ENCODE peak calls at places on chromosome 2, in eight cellular contexts. H, U, L, T, M, A, I and W are unnamed samples.

GRCh38 chr2:69306897-69307695 is 79.9 kb downstream of the GFPT1 start:
- DNase-seq in T (peak; percentile 90), U (peak; percentile 92), I (peak; percentile 93), H (peak; percentile 91), M (peak; percentile 93), L (peak; percentile 92), A (no peak), W (peak; percentile 45)

GRCh38 chr2:161844845-161845244 is 220.6 kb downstream of the SLC4A10 start:
- DNase-seq in U (no peak), A (no peak), M (no peak), L (no peak), I (no peak), T (no peak), H (no peak), W (no peak)

GRCh38 chr2:128451636-128452411 is 133.2 kb upstream of the HS6ST1 start:
- DNase-seq in H (no peak), T (peak; percentile 1), M (no peak), A (no peak), L (no peak), U (peak; percentile 39), I (peak; percentile 33), W (no peak)

GRCh38 chr2:29009711-29010677 is 28.9 kb downstream of the TOGARAM2 start:
- DNase-seq in L (no peak), A (no peak), U (no peak), M (no peak), H (peak; percentile 47), I (no peak), T (no peak), W (no peak)

GRCh38 chr2:53234548-53234903 is 533.1 kb upstream of the CHAC2 start:
- DNase-seq in A (no peak), I (no peak), M (no peak), H (no peak), T (peak; percentile 33), L (no peak), U (no peak), W (no peak)

GRCh38 chr2:241798631-241799521 is 10.1 kb upstream of the NEU4 start:
- DNase-seq in U (peak; percentile 61), A (no peak), T (no peak), I (peak; percentile 58), H (peak; percentile 49), M (peak; percentile 28), L (peak; percentile 9), W (no peak)

GRCh38 chr2:20224716-20225293 is at the start of gene SDC1:
- DNase-seq in H (peak; percentile 71), U (no peak), T (peak; percentile 84), A (no peak), M (peak; percentile 96), L (peak; percentile 68), I (peak; percentile 63), W (no peak)

GRCh38 chr2:64485961-64486360 is 32.0 kb downstream of the LGALSL start:
- DNase-seq in A (no peak), U (no peak), M (no peak), I (peak; percentile 64), H (peak; percentile 63), L (no peak), T (no peak), W (no peak)

GRCh38 chr2:188142636-188143035 is 149.0 kb upstream of the GULP1 start:
- DNase-seq in M (no peak), H (no peak), A (no peak), T (no peak), I (no peak), L (no peak), U (no peak), W (no peak)

GRCh38 chr2:65790676-65790935 is 358.2 kb upstream of the SPRED2 start:
- DNase-seq in H (no peak), A (no peak), T (peak; percentile 45), L (no peak), U (no peak), I (no peak), M (no peak), W (no peak)

GRCh38 chr2:142131016-142131714 is at the start of gene LRP1B:
- DNase-seq in T (peak; percentile 63), I (peak; percentile 62), M (peak; percentile 40), U (no peak), A (no peak), L (peak; percentile 19), H (peak; percentile 46), W (no peak)

GRCh38 chr2:80105020-80105419 is 199.5 kb downstream of the LRRTM1 start:
- DNase-seq in M (no peak), T (no peak), I (no peak), A (no peak), U (no peak), H (no peak), L (no peak), W (no peak)

GRCh38 chr2:219001577-219002394 is 8.6 kb upstream of the CRYBA2 start:
- DNase-seq in L (no peak), A (no peak), I (no peak), M (peak; percentile 50), T (peak; percentile 39), H (no peak), U (no peak), W (no peak)

GRCh38 chr2:197927994-197928393 is 123.6 kb downstream of the PLCL1 start:
- DNase-seq in A (no peak), U (no peak), M (no peak), T (no peak), I (no peak), H (no peak), L (no peak), W (no peak)

GRCh38 chr2:79702934-79703333 is 190.1 kb downstream of the CTNNA2 start:
- DNase-seq in I (no peak), H (no peak), A (no peak), L (no peak), U (no peak), T (no peak), M (no peak), W (no peak)

GRCh38 chr2:200811336-200812121 is at the start of gene BZW1:
- DNase-seq in T (peak; percentile 99), H (peak; percentile 98), M (peak; percentile 98), A (peak; percentile 95), U (peak; percentile 96), L (peak; percentile 98), I (peak; percentile 99), W (peak; percentile 82)

GRCh38 chr2:134208825-134209224 is 45.0 kb upstream of the MGAT5 start:
- DNase-seq in M (no peak), U (no peak), L (no peak), T (no peak), A (no peak), H (no peak), I (no peak), W (no peak)

DNA sequence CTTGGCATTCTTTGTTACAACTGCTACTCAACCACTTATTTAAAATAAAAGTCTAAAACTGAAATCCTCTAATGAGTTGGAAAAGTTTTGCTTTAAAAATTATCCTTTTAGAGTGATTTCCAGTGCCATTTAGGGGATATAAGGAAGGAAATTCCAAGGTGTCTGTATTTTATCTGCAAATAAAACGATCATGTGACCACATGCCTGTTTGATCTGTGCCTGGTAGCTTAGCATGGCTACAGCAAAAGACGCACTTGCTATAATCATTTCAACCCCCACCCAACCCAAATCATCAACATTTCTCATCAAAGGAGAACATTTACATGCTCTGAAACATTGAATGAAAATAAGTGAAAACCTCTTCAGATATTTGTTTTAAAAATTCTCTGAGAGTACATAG is 615.1 kb downstream of the IRS1 start:
- DNase-seq in M (no peak), U (no peak), L (no peak), A (no peak), I (no peak), H (no peak), T (no peak), W (no peak)
- H3K4me3 ChIP-seq in M (peak overlapping the region; percentile 40), U (no peak overlapping the region), L (no peak overlapping the region), A (no peak overlapping the region), I (no peak overlapping the region), H (no peak overlapping the region), T (no peak overlapping the region), W (no peak overlapping the region)

GRCh38 chr2:16252251-16252650 is 311.9 kb downstream of the MYCN start:
- DNase-seq in M (no peak), U (no peak), T (no peak), A (no peak), I (no peak), H (no peak), L (no peak), W (no peak)
- H3K4me1 ChIP-seq in M (no peaks in the 10 kb centered on the region), U (no peaks in the 10 kb centered on the region), T (peaks cover 22% of the 10 kb centered on the region), A (no peaks in the 10 kb centered on the region), I (no peaks in the 10 kb centered on the region), H (no peaks in the 10 kb centered on the region), L (peaks cover 10% of the 10 kb centered on the region), W (no peaks in the 10 kb centered on the region)

GRCh38 chr2:212294816-212295215 is 243.8 kb downstream of the ERBB4 start:
- DNase-seq in T (no peak), A (no peak), L (no peak), M (peak; percentile 4), H (no peak), I (no peak), U (no peak), W (no peak)
- H3K4me3 ChIP-seq in T (no peak overlapping the region), A (no peak overlapping the region), L (no peak overlapping the region), M (no peak overlapping the region), H (no peak overlapping the region), I (no peak overlapping the region), U (no peak overlapping the region), W (no peak overlapping the region)

DNA sequence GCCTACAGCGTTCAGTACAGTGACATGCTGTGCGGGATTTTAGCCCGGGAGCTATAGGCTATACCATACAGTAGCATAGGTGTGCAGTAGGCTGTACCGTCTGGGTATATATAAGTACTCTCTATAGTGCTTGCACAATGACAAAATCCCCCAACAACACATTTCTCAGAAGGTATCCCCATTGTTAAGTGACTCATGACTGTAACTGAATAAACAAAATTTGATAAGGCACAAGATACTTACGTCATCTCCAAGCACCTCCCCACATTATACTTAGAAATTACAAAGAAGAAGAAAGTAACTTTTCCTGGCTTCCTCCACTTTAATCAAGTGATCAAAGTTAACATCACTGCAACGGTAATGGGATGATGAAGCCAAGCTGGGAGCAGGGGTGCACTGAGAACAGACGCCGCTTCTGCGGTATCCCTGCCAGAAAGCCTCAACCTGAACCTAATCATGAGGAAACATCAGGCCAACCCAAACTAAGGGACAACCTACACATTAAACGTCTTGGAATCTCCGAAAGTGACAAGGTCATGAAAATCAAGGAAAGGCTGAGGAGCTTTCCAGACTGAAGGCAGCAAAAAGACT is 9.6 kb downstream of the TNS1 start:
- DNase-seq in A (no peak), L (no peak), H (no peak), I (no peak), U (no peak), T (no peak), M (no peak), W (no peak)
- H3K4me1 ChIP-seq in A (no peaks in the 10 kb centered on the region), L (peaks cover 36% of the 10 kb centered on the region), H (peaks cover 34% of the 10 kb centered on the region), I (no peaks in the 10 kb centered on the region), U (peaks cover 24% of the 10 kb centered on the region), T (no peaks in the 10 kb centered on the region), M (peaks cover 49% of the 10 kb centered on the region), W (peaks cover 33% of the 10 kb centered on the region)

DNA sequence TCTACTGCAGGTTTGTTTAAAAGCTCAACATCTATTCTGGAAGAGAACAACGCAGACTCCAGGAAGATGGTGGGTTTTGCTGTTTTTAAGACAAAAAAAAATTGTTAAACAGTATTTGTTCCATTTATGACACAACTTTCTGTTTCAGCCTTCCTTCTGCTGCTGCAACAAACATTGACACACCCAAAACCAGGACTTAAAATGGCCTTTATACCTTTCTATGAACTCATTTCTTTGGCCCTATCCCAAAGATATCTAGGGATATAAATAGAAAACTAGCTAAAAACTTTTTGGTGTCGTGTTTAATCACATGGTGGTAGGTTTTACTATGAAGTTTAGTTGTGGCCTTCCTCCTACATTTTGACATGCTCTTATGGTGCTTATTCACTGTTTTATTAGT is 964 bp upstream of the GALNT3 start:
- DNase-seq in T (no peak), U (no peak), H (no peak), L (no peak), A (no peak), M (no peak), I (no peak), W (no peak)
- H3K4me3 ChIP-seq in T (no peak overlapping the region), U (peak overlapping the region; percentile 68), H (no peak overlapping the region), L (peak overlapping the region; percentile 43), A (peak overlapping the region; percentile 59), M (no peak overlapping the region), I (peak overlapping the region; percentile 52), W (peak overlapping the region; percentile 77)